ENCODE peak calls at places on chromosomes 2 and 18, in ten cellular contexts. N, A, R, L, K, Y, E, H, Z and D are unnamed samples. For H3K4me1, the result is how much of the 10 kb centered on the place peaks cover.

GRCh38 chr2:217362290-217362689 is 502.4 kb upstream of the TNP1 start:
- DNase-seq in N (no peak), A (no peak), R (no peak), L (no peak), K (no peak), Y (no peak), E (no peak), H (no peak), Z (no peak), D (no peak)

GRCh38 chr2:219352448-219353023 is 20.0 kb upstream of the RESP18 start:
- DNase-seq in N (no peak), A (peak), R (peak), L (peak), K (no peak), Y (no peak), E (peak), H (peak), Z (peak), D (peak)

GRCh38 chr18:48545690-48546365 is 7.0 kb downstream of the CTIF start:
- DNase-seq in N (peak), A (no peak), R (peak), L (no peak), K (no peak), Y (peak), E (no peak), H (peak), Z (no peak), D (peak)

GRCh38 chr2:110977388-110977787 is 143.3 kb upstream of the BCL2L11 start:
- DNase-seq in N (no peak), A (no peak), R (no peak), L (no peak), K (no peak), Y (no peak), E (no peak), H (no peak), Z (no peak), D (no peak)

GRCh38 chr2:225683258-225683657 is 283.7 kb downstream of the NYAP2 start:
- DNase-seq in N (no peak), A (no peak), R (no peak), L (no peak), K (no peak), Y (no peak), E (no peak), H (no peak), Z (no peak), D (no peak)

GRCh38 chr2:173299764-173300163 is 54.9 kb upstream of the CDCA7 start:
- DNase-seq in N (no peak), A (no peak), R (no peak), L (no peak), K (no peak), Y (no peak), E (no peak), H (no peak), Z (no peak), D (no peak)

GRCh38 chr18:56851774-56852173 is 200.6 kb downstream of the WDR7 start:
- DNase-seq in N (no peak), A (no peak), R (no peak), L (no peak), K (no peak), Y (no peak), E (peak), H (no peak), Z (no peak), D (no peak)

GRCh38 chr2:113219889-113220641 is 46.3 kb downstream of the PSD4 start:
- DNase-seq in N (no peak), A (peak), R (no peak), L (no peak), K (no peak), Y (peak), E (no peak), H (peak), Z (no peak), D (peak)

GRCh38 chr2:217277646-217278048 is 417.8 kb upstream of the TNP1 start:
- DNase-seq in N (peak), A (peak), R (no peak), L (no peak), K (no peak), Y (no peak), E (no peak), H (peak), Z (no peak), D (no peak)

GRCh38 chr18:59123588-59124369 is 15.9 kb upstream of the SEC11C start:
- DNase-seq in N (no peak), A (peak), R (no peak), L (no peak), K (no peak), Y (no peak), E (no peak), H (no peak), Z (no peak), D (no peak)

GRCh38 chr2:234245945-234246344 is 195.4 kb downstream of the SPP2 start:
- DNase-seq in N (no peak), A (peak), R (no peak), L (no peak), K (no peak), Y (no peak), E (no peak), H (no peak), Z (no peak), D (no peak)

GRCh38 chr2:241187101-241187690 is 1.3 kb upstream of the ANO7 start:
- DNase-seq in N (no peak), A (no peak), R (no peak), L (no peak), K (no peak), Y (no peak), E (no peak), H (no peak), Z (no peak), D (no peak)

GRCh38 chr2:12807907-12808810 is 91.4 kb downstream of the TRIB2 start:
- DNase-seq in N (no peak), A (no peak), R (no peak), L (no peak), K (no peak), Y (no peak), E (no peak), H (no peak), Z (no peak), D (no peak)

GRCh38 chr18:36688020-36688965 is 140.5 kb downstream of the TPGS2 start:
- DNase-seq in N (peak), A (peak), R (peak), L (peak), K (no peak), Y (no peak), E (peak), H (peak), Z (peak), D (peak)

GRCh38 chr18:24270358-24270936 is 127.2 kb downstream of the OSBPL1A start:
- DNase-seq in N (no peak), A (no peak), R (no peak), L (no peak), K (no peak), Y (no peak), E (no peak), H (no peak), Z (no peak), D (no peak)

GRCh38 chr18:61703508-61703907 is 189.3 kb downstream of the RNF152 start:
- DNase-seq in N (no peak), A (no peak), R (no peak), L (no peak), K (no peak), Y (no peak), E (no peak), H (no peak), Z (no peak), D (no peak)

GRCh38 chr2:160408575-160409291 is 84.9 kb downstream of the RBMS1 start:
- DNase-seq in N (no peak), A (no peak), R (no peak), L (no peak), K (no peak), Y (no peak), E (no peak), H (no peak), Z (no peak), D (no peak)

GRCh38 chr2:152600051-152600657 is 117.1 kb downstream of the PRPF40A start:
- DNase-seq in N (no peak), A (no peak), R (no peak), L (no peak), K (peak), Y (no peak), E (no peak), H (no peak), Z (no peak), D (no peak)

GRCh38 chr2:69917854-69918253 is 2.9 kb downstream of the MXD1 start:
- DNase-seq in N (no peak), A (no peak), R (no peak), L (no peak), K (no peak), Y (no peak), E (no peak), H (no peak), Z (no peak), D (no peak)

GRCh38 chr2:37919631-37920032 is 5.5 kb upstream of the RMDN2 start:
- DNase-seq in N (no peak), A (no peak), R (peak), L (no peak), K (no peak), Y (no peak), E (no peak), H (no peak), Z (no peak), D (no peak)

GRCh38 chr2:96952016-96952750 is 34.2 kb downstream of the FAM178B start:
- DNase-seq in N (no peak), A (no peak), R (no peak), L (no peak), K (no peak), Y (no peak), E (no peak), H (no peak), Z (no peak), D (no peak)

GRCh38 chr2:96954490-96954846 is 31.9 kb downstream of the FAM178B start:
- DNase-seq in N (no peak), A (no peak), R (no peak), L (no peak), K (no peak), Y (no peak), E (no peak), H (no peak), Z (peak), D (no peak)

GRCh38 chr2:96955694-96956610 is 30.4 kb downstream of the FAM178B start:
- DNase-seq in N (no peak), A (no peak), R (no peak), L (no peak), K (no peak), Y (no peak), E (no peak), H (peak), Z (no peak), D (no peak)

GRCh38 chr2:96952976-96953610 is 33.3 kb downstream of the FAM178B start:
- DNase-seq in N (no peak), A (no peak), R (no peak), L (no peak), K (no peak), Y (no peak), E (no peak), H (peak), Z (no peak), D (no peak)

GRCh38 chr2:96953611-96954489 is 32.5 kb downstream of the FAM178B start:
- DNase-seq in N (no peak), A (no peak), R (no peak), L (no peak), K (no peak), Y (no peak), E (no peak), H (no peak), Z (no peak), D (no peak)
- H3K27ac ChIP-seq in N (no peak), A (no peak), R (no peak), L (no peak), K (peak), Y (peak), E (no peak), H (peak), Z (no peak), D (no peak)

GRCh38 chr2:150141241-150142001 is 346.0 kb downstream of the RND3 start:
- DNase-seq in N (no peak), A (no peak), R (no peak), L (no peak), K (no peak), Y (no peak), E (no peak), H (no peak), Z (no peak), D (no peak)
- H3K4me3 ChIP-seq in N (no peak), A (no peak), R (no peak), L (no peak), K (no peak), Y (no peak), E (no peak), H (no peak), Z (no peak), D (no peak)

DNA sequence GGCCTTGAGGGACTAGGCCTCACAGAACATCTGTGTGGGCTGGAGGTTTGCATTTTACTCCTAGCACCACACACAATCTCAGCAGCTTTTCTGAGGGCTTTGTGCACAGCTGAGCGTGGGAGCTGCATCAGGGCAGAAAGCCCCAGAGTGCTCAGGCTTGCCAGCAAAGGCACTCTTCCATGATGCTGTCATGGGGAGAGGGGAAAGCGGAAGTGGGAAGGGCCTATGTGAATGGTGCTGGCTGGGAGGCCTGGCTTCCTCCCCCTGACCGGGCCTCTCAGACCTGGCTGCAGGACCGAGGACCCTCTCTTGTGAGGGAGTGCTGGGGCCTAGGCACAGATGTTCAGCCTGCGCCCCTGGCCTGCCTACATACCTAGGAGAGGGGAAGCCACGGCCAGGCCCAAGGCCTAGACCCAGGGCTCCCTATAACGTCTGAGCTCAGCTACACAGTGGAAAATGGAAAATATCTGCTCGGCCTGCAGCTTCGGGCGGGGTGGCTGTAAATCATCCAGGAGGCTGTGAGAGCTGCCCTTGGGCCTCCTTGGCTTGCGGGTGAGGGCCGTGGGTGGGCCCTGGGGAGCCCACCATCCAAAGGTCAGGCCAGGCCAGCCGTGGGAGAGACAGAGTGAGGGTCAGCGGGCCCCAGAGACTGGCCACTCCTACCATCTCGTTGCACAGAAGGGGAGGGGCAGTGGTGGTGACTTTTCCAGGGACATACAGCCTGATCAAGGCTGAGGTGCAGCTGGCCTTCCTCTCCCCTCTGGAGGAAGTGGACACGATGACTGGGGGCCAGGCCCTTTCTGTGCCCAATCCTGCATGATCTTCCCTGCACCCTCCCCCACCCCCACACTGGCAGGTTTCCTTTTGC is 22.7 kb downstream of the GLI2 start:
- DNase-seq in N (no peak), A (no peak), R (peak), L (no peak), K (no peak), Y (peak), E (no peak), H (no peak), Z (no peak), D (no peak)
- H3K4me1 ChIP-seq in N (under half), A (half or more), R (under half), L (under half), K (under half), Y (under half), E (under half), H (under half), Z (under half), D (under half)

GRCh38 chr2:71108091-71108490 is 21.9 kb downstream of the MCEE start:
- DNase-seq in N (no peak), A (no peak), R (no peak), L (no peak), K (no peak), Y (no peak), E (no peak), H (no peak), Z (no peak), D (no peak)
- H3K27ac ChIP-seq in N (no peak), A (no peak), R (no peak), L (no peak), K (no peak), Y (no peak), E (no peak), H (no peak), Z (no peak), D (no peak)

DNA sequence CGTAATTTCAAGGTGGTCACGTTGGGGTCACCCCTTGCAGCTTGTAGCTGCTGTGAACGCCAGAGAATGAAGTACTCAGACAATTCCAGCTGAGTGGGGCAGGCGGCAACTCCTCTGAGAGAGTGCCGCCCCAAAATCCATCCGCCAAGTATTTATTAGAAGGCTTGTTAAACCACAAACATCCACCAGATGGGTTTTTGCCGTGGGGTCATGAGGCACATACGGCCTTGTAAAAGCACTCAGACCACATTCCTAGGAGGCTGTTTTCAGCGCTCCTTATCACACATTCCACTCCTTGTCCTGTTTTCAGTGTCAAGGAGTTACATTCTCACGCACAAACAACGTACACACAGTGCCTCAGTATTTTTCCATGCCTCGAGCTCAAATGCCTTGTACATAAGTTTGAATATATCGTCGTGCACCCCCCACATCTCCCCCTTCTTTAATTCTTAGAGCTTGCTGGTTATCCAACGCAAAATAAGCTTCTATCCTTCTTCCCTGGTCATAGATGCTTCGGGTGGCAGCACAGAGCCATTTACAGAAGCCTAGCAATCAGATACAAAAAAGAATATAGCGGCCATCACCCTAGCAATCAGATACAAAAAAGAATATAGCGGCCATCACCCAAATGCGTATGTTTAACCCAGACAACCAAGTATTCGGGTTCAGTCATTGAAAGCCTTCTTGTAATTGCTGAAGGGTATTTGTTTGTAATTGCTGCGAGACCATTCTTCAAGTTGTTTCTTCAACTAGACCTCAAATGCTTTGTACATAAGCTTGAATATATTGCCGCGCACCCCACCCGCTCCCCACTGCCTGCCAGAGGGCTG is 7.3 kb downstream of the ALPP start:
- DNase-seq in N (no peak), A (no peak), R (peak), L (no peak), K (no peak), Y (no peak), E (no peak), H (no peak), Z (no peak), D (no peak)
- H3K4me3 ChIP-seq in N (no peak), A (peak), R (peak), L (peak), K (peak), Y (no peak), E (no peak), H (no peak), Z (no peak), D (no peak)

GRCh38 chr18:10417679-10418078 is 36.8 kb upstream of the APCDD1 start:
- DNase-seq in N (no peak), A (no peak), R (no peak), L (no peak), K (no peak), Y (no peak), E (no peak), H (no peak), Z (no peak), D (no peak)
- H3K4me1 ChIP-seq in N (under half), A (under half), R (under half), L (under half), K (under half), Y (under half), E (under half), H (under half), Z (under half), D (under half)

DNA sequence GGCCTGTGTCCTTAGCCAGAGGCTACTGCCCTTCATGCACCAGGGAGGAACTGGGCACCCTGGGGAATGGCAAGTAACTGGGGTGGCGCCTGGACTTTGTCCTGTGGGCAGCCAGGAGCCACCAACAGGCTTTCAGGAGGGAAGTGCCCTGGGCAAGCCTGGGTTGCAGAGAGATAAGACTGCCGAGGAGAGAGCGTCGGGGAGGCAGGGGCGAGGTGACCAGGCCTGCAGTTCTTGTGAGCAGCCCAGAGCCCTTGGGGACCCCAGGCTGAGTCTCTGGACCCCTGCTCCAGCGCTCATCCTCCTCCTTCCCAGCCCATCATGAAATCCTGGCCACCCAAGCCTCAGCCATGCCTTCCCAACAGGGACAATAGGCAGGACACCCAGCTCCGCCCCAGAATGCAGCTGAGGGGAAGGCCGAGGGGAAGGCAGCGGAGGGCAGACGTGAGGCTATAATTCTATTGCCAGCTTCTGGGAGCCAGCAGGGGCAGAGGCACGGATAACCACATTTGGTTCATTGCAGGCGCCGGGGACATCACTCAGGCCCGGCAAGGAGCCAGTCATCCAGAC is 25.1 kb downstream of the ADRA2B start:
- DNase-seq in N (no peak), A (no peak), R (no peak), L (no peak), K (no peak), Y (peak), E (no peak), H (peak), Z (no peak), D (peak)
- H3K27ac ChIP-seq in N (no peak), A (no peak), R (no peak), L (no peak), K (no peak), Y (no peak), E (no peak), H (peak), Z (no peak), D (peak)

GRCh38 chr2:84960157-84960506 is 10.8 kb upstream of the KCMF1 start:
- DNase-seq in N (no peak), A (no peak), R (no peak), L (no peak), K (no peak), Y (no peak), E (no peak), H (no peak), Z (no peak), D (no peak)
- H3K4me3 ChIP-seq in N (no peak), A (no peak), R (no peak), L (no peak), K (no peak), Y (no peak), E (no peak), H (no peak), Z (no peak), D (no peak)

GRCh38 chr18:13445241-13445897 is 226.8 kb downstream of the LDLRAD4 start:
- DNase-seq in N (no peak), A (no peak), R (no peak), L (no peak), K (no peak), Y (no peak), E (no peak), H (no peak), Z (no peak), D (no peak)
- H3K4me1 ChIP-seq in N (under half), A (under half), R (under half), L (under half), K (under half), Y (half or more), E (under half), H (under half), Z (under half), D (under half)

GRCh38 chr18:72849671-72850070 is 18.1 kb downstream of the NETO1 start:
- DNase-seq in N (no peak), A (no peak), R (no peak), L (no peak), K (no peak), Y (no peak), E (no peak), H (no peak), Z (no peak), D (no peak)
- H3K27ac ChIP-seq in N (no peak), A (no peak), R (no peak), L (no peak), K (no peak), Y (no peak), E (no peak), H (no peak), Z (no peak), D (no peak)